ENCODE peak calls at places on chromosomes 1 and 21, in six cellular contexts. J, H, Y, C, Q and R are unnamed samples.

GRCh38 chr1:150213170-150214098 is 22.5 kb downstream of the ANP32E start:
- DNase-seq in J (peak), H (peak), Y (peak), C (peak), Q (peak), R (peak)

GRCh38 chr1:31577515-31578191 is 1.3 kb downstream of the TINAGL1 start:
- DNase-seq in J (no peak), H (no peak), Y (no peak), C (no peak), Q (peak), R (peak)

GRCh38 chr1:94720091-94720793 is 99.9 kb upstream of the SLC44A3 start:
- DNase-seq in J (no peak), H (no peak), Y (no peak), C (peak), Q (peak), R (peak)

GRCh38 chr1:216193839-216194443 is 229.3 kb downstream of the USH2A start:
- DNase-seq in J (no peak), H (no peak), Y (no peak), C (no peak), Q (no peak), R (no peak)

GRCh38 chr1:230792691-230793462 is 45.7 kb downstream of the CAPN9 start:
- DNase-seq in J (no peak), H (no peak), Y (no peak), C (no peak), Q (no peak), R (no peak)

GRCh38 chr1:95323117-95323516 is 89.1 kb downstream of the RWDD3 start:
- DNase-seq in J (no peak), H (no peak), Y (no peak), C (no peak), Q (no peak), R (no peak)

GRCh38 chr1:201281573-201281972 is 1.7 kb upstream of the PKP1 start:
- DNase-seq in J (no peak), H (no peak), Y (no peak), C (no peak), Q (no peak), R (no peak)

GRCh38 chr21:39612233-39613028 is at the start of gene B3GALT5:
- DNase-seq in J (no peak), H (no peak), Y (no peak), C (no peak), Q (peak), R (no peak)

GRCh38 chr1:78102082-78102481 is 56.3 kb downstream of the GIPC2 start:
- DNase-seq in J (no peak), H (no peak), Y (no peak), C (no peak), Q (no peak), R (no peak)

GRCh38 chr1:179175011-179175934 is 54.2 kb downstream of the ABL2 start:
- DNase-seq in J (peak), H (no peak), Y (no peak), C (no peak), Q (no peak), R (no peak)

GRCh38 chr1:33327587-33328325 is 6.9 kb upstream of the A3GALT2 start:
- DNase-seq in J (no peak), H (peak), Y (peak), C (peak), Q (no peak), R (peak)

GRCh38 chr1:14970115-14970798 is 183.3 kb upstream of the TMEM51 start:
- DNase-seq in J (peak), H (peak), Y (no peak), C (no peak), Q (no peak), R (no peak)

GRCh38 chr1:200530551-200531261 is 89.8 kb downstream of the KIF14 start:
- DNase-seq in J (no peak), H (no peak), Y (no peak), C (no peak), Q (no peak), R (no peak)

GRCh38 chr1:207752456-207753132 is 740 bp downstream of the CD46 start:
- DNase-seq in J (peak), H (peak), Y (no peak), C (peak), Q (peak), R (peak)

GRCh38 chr1:79006564-79006963 is at the start of gene ADGRL4:
- DNase-seq in J (no peak), H (peak), Y (peak), C (peak), Q (peak), R (peak)

GRCh38 chr1:213585959-213586608 is 401.7 kb upstream of the PROX1 start:
- DNase-seq in J (no peak), H (no peak), Y (no peak), C (no peak), Q (no peak), R (no peak)

GRCh38 chr1:111163363-111163762 is 23.3 kb downstream of the CEPT1 start:
- DNase-seq in J (no peak), H (no peak), Y (no peak), C (no peak), Q (no peak), R (no peak)

GRCh38 chr1:30730351-30731108 is 7.1 kb upstream of the MATN1 start:
- DNase-seq in J (no peak), H (no peak), Y (no peak), C (no peak), Q (no peak), R (no peak)